ENCODE peak calls at places on chromosomes 6 and 20, in eight cellular contexts. Y is H1, G is stomach, E is transverse colon, M is vagina, W is suprapubic skin, T is HCT116, X is breast epithelium. K is an unnamed sample.

GRCh38 chr6:75128881-75129570 is 76.8 kb downstream of the COL12A1 start:
- DNase-seq in Y (no peak), G (no peak), E (no peak), M (no peak), W (no peak), T (no peak), X (no peak), K (no peak)

GRCh38 chr20:32072168-32072721 is 20.2 kb downstream of the HCK start:
- DNase-seq in Y (no peak), G (no peak), E (no peak), M (no peak), W (no peak), T (no peak), X (no peak), K (no peak)

GRCh38 chr20:57270204-57270937 is 3.9 kb upstream of the BMP7 start:
- DNase-seq in Y (no peak), G (no peak), E (no peak), M (no peak), W (no peak), T (no peak), X (no peak), K (no peak)

GRCh38 chr20:2387180-2387577 is 6.5 kb downstream of the TGM6 start:
- DNase-seq in Y (peak), G (no peak), E (peak), M (no peak), W (no peak), T (peak), X (no peak), K (no peak)

GRCh38 chr6:61675734-61676133 is 610.3 kb downstream of the KHDRBS2 start:
- DNase-seq in Y (no peak), G (no peak), E (no peak), M (no peak), W (no peak), T (no peak), X (no peak), K (no peak)

GRCh38 chr6:114543696-114544095 is 200.9 kb upstream of the HS3ST5 start:
- DNase-seq in Y (no peak), G (no peak), E (no peak), M (no peak), W (no peak), T (no peak), X (no peak), K (no peak)

GRCh38 chr6:96520039-96520850 is 1.4 kb upstream of the UFL1 start:
- DNase-seq in Y (no peak), G (peak), E (peak), M (no peak), W (no peak), T (peak), X (no peak), K (peak)

GRCh38 chr6:168988801-168989200 is 264.8 kb downstream of the THBS2 start:
- DNase-seq in Y (no peak), G (no peak), E (no peak), M (no peak), W (peak), T (no peak), X (no peak), K (no peak)

GRCh38 chr6:170058878-170059485 is 231.9 kb downstream of the DLL1 start:
- DNase-seq in Y (no peak), G (peak), E (peak), M (no peak), W (peak), T (no peak), X (no peak), K (no peak)

GRCh38 chr6:26501482-26501986 is 1.4 kb downstream of the BTN1A1 start:
- DNase-seq in Y (peak), G (peak), E (peak), M (no peak), W (no peak), T (no peak), X (no peak), K (no peak)

GRCh38 chr20:50521221-50521642 is 11.0 kb downstream of the PTPN1 start:
- DNase-seq in Y (no peak), G (no peak), E (no peak), M (no peak), W (no peak), T (no peak), X (peak), K (no peak)

GRCh38 chr6:124968401-124968800 is 6.2 kb downstream of the RNF217 start:
- DNase-seq in Y (no peak), G (no peak), E (no peak), M (no peak), W (no peak), T (no peak), X (no peak), K (no peak)

GRCh38 chr6:13479971-13480434 is 7.4 kb downstream of the GFOD1 start:
- DNase-seq in Y (no peak), G (no peak), E (no peak), M (no peak), W (no peak), T (no peak), X (peak), K (no peak)

GRCh38 chr6:131733376-131734016 is 22.7 kb upstream of the CTAGE9 start:
- DNase-seq in Y (no peak), G (no peak), E (no peak), M (no peak), W (no peak), T (no peak), X (peak), K (no peak)

GRCh38 chr6:110476046-110476849 is at the start of gene SLC22A16:
- DNase-seq in Y (peak), G (no peak), E (no peak), M (peak), W (no peak), T (no peak), X (no peak), K (no peak)

GRCh38 chr20:23752481-23753193 is 1.9 kb upstream of the CST1 start:
- DNase-seq in Y (peak), G (no peak), E (no peak), M (peak), W (no peak), T (no peak), X (no peak), K (no peak)

GRCh38 chr20:41457173-41457857 is 90.7 kb upstream of the EMILIN3 start:
- DNase-seq in Y (no peak), G (no peak), E (no peak), M (no peak), W (no peak), T (no peak), X (no peak), K (no peak)

GRCh38 chr6:104957301-104958177 is 632 bp downstream of the LIN28B start:
- DNase-seq in Y (peak), G (no peak), E (no peak), M (no peak), W (no peak), T (no peak), X (no peak), K (no peak)

GRCh38 chr20:361562-361961 is 14.7 kb downstream of the NRSN2 start:
- DNase-seq in Y (no peak), G (no peak), E (no peak), M (no peak), W (no peak), T (no peak), X (no peak), K (no peak)

GRCh38 chr20:41180599-41181333 is 43.4 kb downstream of the PLCG1 start:
- DNase-seq in Y (peak), G (peak), E (no peak), M (peak), W (no peak), T (no peak), X (peak), K (no peak)

GRCh38 chr20:34537651-34538050 is 20.9 kb upstream of the MAP1LC3A start:
- DNase-seq in Y (no peak), G (no peak), E (no peak), M (no peak), W (no peak), T (no peak), X (no peak), K (no peak)

GRCh38 chr6:128036808-128037570 is 136.1 kb upstream of the THEMIS start:
- DNase-seq in Y (no peak), G (no peak), E (no peak), M (no peak), W (no peak), T (no peak), X (no peak), K (no peak)

GRCh38 chr6:161232467-161232866 is 41.4 kb downstream of the AGPAT4 start:
- DNase-seq in Y (no peak), G (no peak), E (no peak), M (no peak), W (no peak), T (no peak), X (no peak), K (no peak)
- H3K27ac ChIP-seq in Y (peak), G (no peak), E (no peak), M (no peak), W (no peak), T (no peak), X (no peak), K (no peak)

GRCh38 chr6:129683606-129684322 is 26.2 kb downstream of the ARHGAP18 start:
- DNase-seq in Y (no peak), G (peak), E (peak), M (no peak), W (peak), T (peak), X (peak), K (peak)
- TF ChIP-seq POLR2AphosphoS5 in Y (no peak), G (peak), E (peak), M (peak), W (no peak), T (peak), X (no peak), K (peak)

GRCh38 chr6:140300331-140300730 is 925.9 kb upstream of the CITED2 start:
- DNase-seq in Y (no peak), G (no peak), E (no peak), M (no peak), W (no peak), T (no peak), X (no peak), K (no peak)

GRCh38 chr6:140303218-140303949 is 928.9 kb upstream of the CITED2 start:
- DNase-seq in Y (no peak), G (no peak), E (no peak), M (no peak), W (no peak), T (no peak), X (peak), K (peak)
- TF ChIP-seq POLR2A in Y (no peak), G (no peak), E (no peak), M (no peak), W (no peak), T (no peak), X (no peak), K (no peak)

GRCh38 chr6:43926644-43927524 is 156.9 kb downstream of the VEGFA start:
- DNase-seq in Y (no peak), G (peak), E (peak), M (no peak), W (peak), T (peak), X (no peak), K (no peak)

GRCh38 chr6:43924222-43924702 is 154.3 kb downstream of the VEGFA start:
- DNase-seq in Y (no peak), G (peak), E (no peak), M (no peak), W (peak), T (no peak), X (peak), K (no peak)

GRCh38 chr6:43930440-43931154 is 160.6 kb downstream of the VEGFA start:
- DNase-seq in Y (no peak), G (no peak), E (no peak), M (no peak), W (no peak), T (no peak), X (no peak), K (no peak)

GRCh38 chr6:43929511-43929910 is 159.5 kb downstream of the VEGFA start:
- DNase-seq in Y (no peak), G (no peak), E (no peak), M (no peak), W (no peak), T (no peak), X (no peak), K (no peak)

GRCh38 chr6:43927525-43928210 is 157.7 kb downstream of the VEGFA start:
- DNase-seq in Y (no peak), G (peak), E (peak), M (no peak), W (peak), T (no peak), X (no peak), K (no peak)
- H3K27ac ChIP-seq in Y (no peak), G (peak), E (peak), M (no peak), W (no peak), T (no peak), X (no peak), K (no peak)

DNA sequence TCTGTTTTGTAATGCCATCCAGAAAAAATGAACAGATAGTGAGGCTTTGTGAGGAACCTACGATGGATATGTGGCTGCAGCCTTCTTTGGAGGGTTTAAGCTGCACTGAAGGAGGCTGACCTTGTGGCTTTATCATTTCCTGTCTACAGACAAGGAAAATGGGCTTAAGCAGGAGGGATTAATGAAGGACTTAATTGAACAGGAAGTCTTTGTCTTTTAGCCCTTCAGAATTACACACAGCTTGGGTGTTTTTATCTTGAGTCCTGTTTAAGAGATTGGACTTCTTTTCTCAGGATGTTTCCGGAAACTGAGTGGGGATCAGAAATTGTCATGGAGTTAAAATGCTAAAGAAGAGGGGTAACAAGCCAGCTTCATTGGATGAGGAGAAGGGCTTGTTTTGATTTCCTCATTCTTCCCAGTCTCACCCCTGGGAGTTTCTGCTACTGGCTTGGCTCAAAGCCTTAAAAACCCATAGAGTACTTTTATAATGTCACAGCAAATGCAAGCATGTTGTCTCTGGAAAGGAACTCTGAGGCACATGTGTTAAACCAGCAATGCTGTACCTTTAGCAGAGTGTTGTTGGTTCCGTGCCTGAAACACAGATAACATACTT is 193.6 kb downstream of the JARID2 start:
- DNase-seq in Y (no peak), G (no peak), E (no peak), M (no peak), W (no peak), T (no peak), X (no peak), K (no peak)
- TF ChIP-seq POLR2AphosphoS5 in Y (peak), G (no peak), E (no peak), M (no peak), W (no peak), T (no peak), X (no peak), K (peak)

K was measured in prostate gland.